ENCODE peak calls at places on chromosomes 11 and 22, in four cellular contexts. E, O, X and N are unnamed samples.
A peak's percentile ranks its signal among the peaks of the same experiment; 100 is the strongest.

GRCh38 chr11:8373519-8374432 is 110.1 kb upstream of the LMO1 start:
- DNase-seq in X (peak; percentile 42), E (no peak), O (no peak), N (no peak)

GRCh38 chr11:33179431-33179830 is 18.2 kb upstream of the CSTF3 start:
- DNase-seq in E (peak; percentile 24), X (no peak), O (no peak), N (no peak)

GRCh38 chr11:63841554-63841953 is 2.6 kb downstream of the MARK2 start:
- DNase-seq in E (peak; percentile 64), O (no peak), X (no peak), N (no peak)

GRCh38 chr11:120130991-120131760 is 6.7 kb downstream of the TRIM29 start:
- DNase-seq in O (no peak), E (no peak), X (peak; percentile 44), N (no peak)

GRCh38 chr11:110777765-110778164 is 65.5 kb upstream of the ARHGAP20 start:
- DNase-seq in O (peak; percentile 74), X (no peak), E (no peak), N (no peak)

GRCh38 chr11:6812391-6813005 is 13.0 kb upstream of the OR6A2 start:
- DNase-seq in X (peak; percentile 68), E (peak; percentile 77), O (peak; percentile 32), N (peak; percentile 66)

GRCh38 chr22:29704528-29705285 is 15.1 kb upstream of the CABP7 start:
- DNase-seq in X (peak; percentile 91), O (peak; percentile 68), E (no peak), N (peak; percentile 71)

GRCh38 chr11:102010776-102011500 is 36.3 kb upstream of the CFAP300 start:
- DNase-seq in E (peak; percentile 90), X (peak; percentile 94), O (peak; percentile 79), N (peak; percentile 69)

GRCh38 chr11:83656931-83657330 is 370.8 kb upstream of the CCDC90B start:
- DNase-seq in O (no peak), E (no peak), X (peak; percentile 46), N (no peak)

GRCh38 chr11:30860970-30861369 is 274.8 kb upstream of the MPPED2 start:
- DNase-seq in X (no peak), E (peak; percentile 26), O (no peak), N (no peak)

GRCh38 chr11:125371451-125371935 is 124.6 kb downstream of the FEZ1 start:
- DNase-seq in X (no peak), E (peak; percentile 98), O (no peak), N (no peak)

GRCh38 chr11:65258988-65259387 is 2.8 kb upstream of the POLA2 start:
- DNase-seq in X (peak; percentile 68), E (no peak), O (no peak), N (no peak)

GRCh38 chr22:36658900-36659299 is 44.7 kb downstream of the CACNG2 start:
- DNase-seq in O (no peak), X (no peak), E (no peak), N (no peak)

GRCh38 chr11:71994786-71995185 is 3.9 kb upstream of the IL18BP start:
- DNase-seq in E (no peak), O (no peak), X (no peak), N (no peak)

GRCh38 chr11:71992331-71992730 is 6.4 kb upstream of the IL18BP start:
- DNase-seq in X (no peak), E (no peak), O (no peak), N (no peak)

GRCh38 chr11:71990721-71991120 is 8.0 kb upstream of the IL18BP start:
- DNase-seq in E (no peak), X (no peak), O (no peak), N (no peak)

GRCh38 chr11:71988050-71988449 is 10.7 kb upstream of the IL18BP start:
- DNase-seq in O (peak; percentile 72), E (no peak), X (peak; percentile 92), N (no peak)

GRCh38 chr11:71991494-71991893 is 7.2 kb upstream of the IL18BP start:
- DNase-seq in O (no peak), E (no peak), X (no peak), N (no peak)
- H3K4me3 ChIP-seq in O (no peak overlapping the region), E (no peak overlapping the region), X (no peak overlapping the region), N (no peak overlapping the region)

DNA sequence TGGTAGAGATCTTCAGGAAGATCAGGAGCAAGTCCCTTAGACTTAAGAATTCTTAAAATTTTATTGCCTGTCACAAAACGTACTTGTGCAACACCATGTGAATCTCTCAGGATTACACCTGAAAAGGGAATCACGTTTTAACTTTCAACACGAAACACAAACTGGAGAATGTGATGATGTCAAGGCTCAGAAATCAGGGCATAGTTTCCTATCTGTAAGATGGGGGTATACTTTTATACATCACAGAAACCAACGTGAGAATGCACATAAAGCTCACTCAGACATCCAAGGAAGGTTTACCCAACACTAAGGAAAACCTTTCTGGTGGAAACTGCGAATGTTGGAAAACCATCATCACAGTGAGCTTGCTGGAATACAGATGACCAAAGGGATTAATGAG is 2.0 kb downstream of the RPS13 start:
- DNase-seq in O (no peak), X (no peak), E (no peak), N (no peak)
- H3K4me3 ChIP-seq in O (peak overlapping the region; percentile 94), X (peak overlapping the region; percentile 79), E (peak overlapping the region; percentile 91), N (peak overlapping the region; percentile 93)

GRCh38 chr11:118592616-118593367 is 14.6 kb upstream of the PHLDB1 start:
- DNase-seq in O (no peak), X (no peak), E (no peak), N (no peak)

GRCh38 chr11:118597556-118597955 is 9.9 kb upstream of the PHLDB1 start:
- DNase-seq in E (no peak), O (no peak), X (no peak), N (no peak)

GRCh38 chr11:118596226-118596625 is 11.2 kb upstream of the PHLDB1 start:
- DNase-seq in O (no peak), X (no peak), E (no peak), N (no peak)
- H3K4me3 ChIP-seq in O (no peak overlapping the region), X (no peak overlapping the region), E (no peak overlapping the region), N (no peak overlapping the region)

DNA sequence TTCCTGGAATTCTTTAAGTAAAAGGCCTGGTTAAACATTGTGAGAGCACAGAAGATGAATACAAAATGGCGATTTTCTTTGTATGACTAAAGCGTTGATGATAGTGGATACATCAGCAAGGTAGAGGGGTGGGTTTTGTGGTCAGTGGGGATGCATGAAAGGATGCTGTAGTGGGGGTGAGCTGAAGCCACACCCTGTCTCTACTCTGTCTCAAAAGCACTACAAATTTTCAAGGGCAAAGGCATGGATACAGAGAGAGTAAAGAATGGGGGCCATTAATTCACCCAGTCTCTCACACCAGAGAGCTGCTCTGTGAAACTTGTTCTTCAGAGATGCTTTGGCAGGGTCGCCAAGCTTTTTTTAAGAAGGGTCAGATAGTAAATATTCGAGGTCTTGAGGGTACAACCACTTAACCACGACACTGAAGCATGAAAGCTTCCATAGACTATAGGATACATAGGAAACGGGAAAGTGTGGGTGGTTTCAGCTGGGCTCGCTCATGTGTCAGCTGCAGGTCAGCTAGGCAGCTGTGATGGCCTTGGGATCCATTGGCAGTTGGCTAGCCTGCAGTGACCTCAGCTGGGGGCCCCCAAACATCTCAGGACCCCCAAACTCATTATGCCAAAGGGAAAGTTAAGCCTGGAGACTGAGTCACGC is 8.3 kb downstream of the TMEM138 start:
- DNase-seq in O (no peak), X (no peak), E (no peak), N (peak; percentile 24)
- H3K4me3 ChIP-seq in O (no peak overlapping the region), X (peak overlapping the region; percentile 10), E (no peak overlapping the region), N (no peak overlapping the region)

DNA sequence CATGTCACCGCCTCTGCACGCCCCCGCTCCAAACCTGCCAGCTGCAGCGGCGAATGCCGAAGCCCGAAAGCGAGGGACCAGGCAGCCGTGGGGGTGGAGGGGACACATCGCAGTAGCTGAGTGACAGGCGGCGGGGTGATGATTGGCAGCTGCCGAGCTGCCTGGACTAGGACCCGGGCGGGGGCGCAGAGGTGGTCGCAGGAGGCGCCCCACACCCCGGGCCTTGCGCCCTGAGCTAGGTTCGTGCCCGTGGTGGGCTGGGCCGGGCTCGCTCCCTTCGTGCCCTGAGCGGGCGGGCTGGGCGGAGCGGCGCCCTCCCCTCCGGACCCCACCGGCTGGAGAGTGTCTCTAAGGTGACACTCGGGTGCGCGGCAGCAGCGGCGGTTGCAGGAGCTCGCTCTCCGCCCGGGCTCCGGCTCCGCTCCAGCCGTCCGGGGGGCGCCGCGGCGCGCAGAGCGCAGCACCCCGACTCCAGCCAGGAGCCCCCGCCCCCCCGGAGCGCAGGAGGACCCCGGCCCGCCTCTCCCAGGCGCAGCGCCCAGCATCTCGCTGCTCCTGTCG is 14.6 kb upstream of the DGKZ start:
- DNase-seq in O (no peak), E (peak; percentile 77), X (no peak), N (no peak)
- H3K4me3 ChIP-seq in O (no peak overlapping the region), E (peak overlapping the region; percentile 77), X (peak overlapping the region; percentile 50), N (no peak overlapping the region)

DNA sequence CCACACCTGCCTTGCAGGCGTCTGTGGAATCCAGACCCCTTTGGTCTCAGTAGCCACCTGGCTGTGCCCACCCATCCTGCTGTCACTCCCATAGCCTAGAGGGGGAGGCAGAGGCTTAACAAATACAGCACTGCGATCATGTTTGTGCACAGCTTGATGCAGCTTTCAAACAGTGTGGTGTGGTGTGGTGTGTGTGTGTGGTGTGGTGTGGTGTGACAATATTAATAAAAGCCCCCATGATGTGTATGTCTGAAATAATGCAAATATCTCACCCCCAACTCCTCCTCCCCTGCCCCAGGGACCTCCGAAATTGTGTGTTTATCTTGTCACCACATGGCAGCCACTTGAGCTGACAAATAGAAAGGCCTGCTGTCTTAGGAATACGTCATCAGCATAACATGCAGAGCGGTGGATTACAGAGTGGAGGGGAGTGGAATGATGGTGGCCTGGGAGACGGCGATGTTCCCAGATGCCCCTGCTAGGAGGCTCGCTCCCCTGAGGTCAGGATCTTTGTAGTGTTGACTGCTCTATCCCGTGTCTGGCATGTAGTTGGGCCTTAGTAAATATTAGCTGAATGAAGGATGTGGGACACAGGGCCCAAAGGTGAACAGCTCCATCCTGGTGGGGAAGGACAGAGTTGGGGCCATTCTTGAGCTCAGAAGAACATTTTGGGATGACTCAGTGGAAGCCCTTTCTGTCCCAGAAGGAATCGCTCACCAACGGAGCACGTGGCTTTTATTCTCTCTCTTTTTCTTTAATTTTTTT is 2.8 kb downstream of the PDXP start:
- DNase-seq in X (peak; percentile 96), O (peak; percentile 76), E (peak; percentile 28), N (peak; percentile 82)
- H3K4me3 ChIP-seq in X (peak overlapping the region; percentile 40), O (no peak overlapping the region), E (no peak overlapping the region), N (peak overlapping the region; percentile 17)

GRCh38 chr11:117876049-117876340 is 463 bp downstream of the FXYD6 start:
- DNase-seq in E (no peak), O (no peak), X (no peak), N (no peak)

GRCh38 chr11:117878314-117878938 is 2.0 kb upstream of the FXYD6 start:
- DNase-seq in E (no peak), X (no peak), O (peak; percentile 54), N (peak; percentile 73)

GRCh38 chr11:117875397-117876048 is 935 bp downstream of the FXYD6 start:
- DNase-seq in X (no peak), O (no peak), E (peak; percentile 73), N (peak; percentile 34)

GRCh38 chr11:117876341-117877119 is at the start of gene FXYD6:
- DNase-seq in O (peak; percentile 60), E (peak; percentile 83), X (no peak), N (peak; percentile 86)

GRCh38 chr11:117877120-117877784 is 794 bp upstream of the FXYD6 start:
- DNase-seq in X (no peak), O (peak; percentile 60), E (peak; percentile 50), N (no peak)
- H3K4me3 ChIP-seq in X (no peak overlapping the region), O (peak overlapping the region; percentile 62), E (peak overlapping the region; percentile 91), N (peak overlapping the region; percentile 89)

DNA sequence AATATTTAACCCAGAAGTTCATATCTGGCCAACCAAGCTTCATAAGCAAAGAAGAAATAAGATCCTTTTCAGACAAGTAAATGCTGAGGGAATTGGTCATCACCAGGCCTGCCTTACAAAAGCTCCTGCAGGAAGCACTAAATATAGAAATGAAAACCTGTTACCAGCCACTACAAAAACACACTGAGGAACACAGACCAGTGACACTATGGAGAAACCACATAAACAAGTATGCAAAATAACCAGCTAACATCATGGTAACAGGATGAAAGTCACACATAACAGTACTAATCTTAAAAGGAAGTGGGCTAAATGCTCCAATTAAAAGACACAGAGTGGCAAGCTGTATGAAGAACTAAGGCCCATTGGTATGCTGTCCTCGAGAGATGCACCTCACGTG is 311.4 kb downstream of the DYNC2H1 start:
- DNase-seq in E (no peak), X (no peak), O (no peak), N (no peak)
- H3K4me3 ChIP-seq in E (no peak overlapping the region), X (no peak overlapping the region), O (no peak overlapping the region), N (no peak overlapping the region)